ENCODE peak calls at places on chromosomes 6 and 20, in nine cellular contexts. J is amniotic stem cell; E is astrocyte of the cerebellum; N is ureter; Y is activated CD8-positive, alpha-beta T cell treated with anti-CD3 and anti-CD28 coated beads for 36 hours; U is NCI-H1436; Z is stimulated activated effector memory CD8-positive, alpha-beta T cell treated with anti-CD3 and anti-CD28 coated beads, Interleukin-12 subunit alpha, Interleukin-12 subunit beta, amount 100 ng/mL, for 72 hours; S is HFF-Myc; O is globus pallidus. Q is an unnamed sample.

GRCh38 chr6:136609878-136610706 is 59.9 kb upstream of the MAP7 start:
- DNase-seq in J (peak; percentile 96), E (peak; percentile 98), N (peak; percentile 80), Y (no peak), U (peak; percentile 24), Z (no peak), S (peak; percentile 99), O (peak; percentile 5), Q (peak; percentile 88)

GRCh38 chr20:3262566-3262965 is 23.6 kb upstream of the SLC4A11 start:
- DNase-seq in J (no peak), E (no peak), N (no peak), Y (no peak), U (no peak), Z (no peak), S (no peak), O (no peak), Q (no peak)

GRCh38 chr6:8082572-8082953 is 18.4 kb upstream of the BLOC1S5 start:
- DNase-seq in J (no peak), E (no peak), N (no peak), Y (no peak), U (no peak), Z (no peak), S (no peak), O (no peak), Q (no peak)

GRCh38 chr6:11473008-11473740 is 64.4 kb upstream of the TMEM170B start:
- DNase-seq in J (no peak), E (no peak), N (no peak), Y (no peak), U (no peak), Z (no peak), S (no peak), O (no peak), Q (no peak)

GRCh38 chr6:158718431-158719126 is 68.7 kb downstream of the SYTL3 start:
- DNase-seq in J (no peak), E (no peak), N (no peak), Y (no peak), U (no peak), Z (no peak), S (no peak), O (no peak), Q (no peak)

GRCh38 chr6:51526049-51526448 is 561.4 kb downstream of the PKHD1 start:
- DNase-seq in J (no peak), E (no peak), N (no peak), Y (no peak), U (no peak), Z (no peak), S (no peak), O (no peak), Q (no peak)

GRCh38 chr6:165641672-165642156 is 21.3 kb downstream of the PDE10A start:
- DNase-seq in J (no peak), E (no peak), N (no peak), Y (no peak), U (no peak), Z (no peak), S (no peak), O (no peak), Q (no peak)

GRCh38 chr6:137224890-137225198 is 5.7 kb upstream of the IFNGR1 start:
- DNase-seq in J (no peak), E (no peak), N (no peak), Y (peak; percentile 9), U (no peak), Z (no peak), S (no peak), O (peak; percentile 68), Q (no peak)

GRCh38 chr20:24580006-24580405 is 110.6 kb downstream of the SYNDIG1 start:
- DNase-seq in J (no peak), E (no peak), N (no peak), Y (no peak), U (no peak), Z (no peak), S (no peak), O (no peak), Q (no peak)

GRCh38 chr6:82371799-82372508 is 8.3 kb downstream of the TPBG start:
- DNase-seq in J (no peak), E (no peak), N (no peak), Y (no peak), U (no peak), Z (no peak), S (no peak), O (no peak), Q (no peak)

GRCh38 chr20:40959325-40960092 is 69.1 kb upstream of the TOP1 start:
- DNase-seq in J (no peak), E (no peak), N (peak; percentile 32), Y (no peak), U (no peak), Z (no peak), S (no peak), O (no peak), Q (no peak)

GRCh38 chr6:36679043-36679821 is 718 bp downstream of the CDKN1A start:
- DNase-seq in J (no peak), E (no peak), N (peak; percentile 73), Y (no peak), U (peak; percentile 74), Z (peak; percentile 26), S (no peak), O (peak; percentile 23), Q (no peak)

GRCh38 chr6:75526502-75527127 is 33.0 kb upstream of the FILIP1 start:
- DNase-seq in J (peak; percentile 35), E (peak; percentile 71), N (peak; percentile 71), Y (peak; percentile 78), U (peak; percentile 55), Z (peak; percentile 20), S (peak; percentile 62), O (peak; percentile 63), Q (peak; percentile 21)

GRCh38 chr6:166765234-166765541 is 138.1 kb upstream of the RPS6KA2 start:
- DNase-seq in J (no peak), E (no peak), N (no peak), Y (no peak), U (no peak), Z (no peak), S (no peak), O (no peak), Q (no peak)